ENCODE peak calls at places on chromosome 15, in eight cellular contexts. K is nephron progenitor cell, D is GM06990, Y is foreskin fibroblast, G is endodermal cell, B is fibroblast of mammary gland, A is activated B cell treated with CpG ODN at 0.5 μM for 24 hours, C is mesothelial cell of epicardium. Z is an unnamed sample.

GRCh38 chr15:93483923-93484322 is 394.9 kb upstream of the RGMA start:
- DNase-seq in K (no peak), D (no peak), Y (no peak), G (no peak), B (no peak), A (no peak), C (no peak), Z (no peak)

GRCh38 chr15:89002281-89002761 is 85.9 kb upstream of the ABHD2 start:
- DNase-seq in K (no peak), D (no peak), Y (peak), G (no peak), B (peak), A (no peak), C (no peak), Z (peak)

GRCh38 chr15:98775498-98776230 is 127.3 kb downstream of the IGF1R start:
- DNase-seq in K (no peak), D (no peak), Y (peak), G (no peak), B (no peak), A (no peak), C (no peak), Z (no peak)

GRCh38 chr15:74317820-74318375 is 49.5 kb downstream of the CYP11A1 start:
- DNase-seq in K (peak), D (no peak), Y (peak), G (no peak), B (peak), A (no peak), C (no peak), Z (no peak)

GRCh38 chr15:101024111-101024695 is 105.0 kb downstream of the LRRK1 start:
- DNase-seq in K (no peak), D (no peak), Y (peak), G (peak), B (peak), A (no peak), C (peak), Z (no peak)

GRCh38 chr15:44195151-44195740 is at the start of gene FRMD5:
- DNase-seq in K (peak), D (peak), Y (peak), G (peak), B (peak), A (peak), C (peak), Z (peak)

GRCh38 chr15:61888074-61888780 is 172.0 kb downstream of the VPS13C start:
- DNase-seq in K (no peak), D (no peak), Y (peak), G (no peak), B (no peak), A (no peak), C (no peak), Z (no peak)

GRCh38 chr15:85073556-85074194 is 92.0 kb downstream of the PDE8A start:
- DNase-seq in K (no peak), D (no peak), Y (no peak), G (no peak), B (peak), A (no peak), C (no peak), Z (peak)

GRCh38 chr15:38886315-38887163 is 321.9 kb upstream of the RASGRP1 start:
- DNase-seq in K (no peak), D (no peak), Y (peak), G (no peak), B (peak), A (no peak), C (no peak), Z (no peak)

GRCh38 chr15:57503051-57503702 is 88.5 kb upstream of the MYZAP start:
- DNase-seq in K (no peak), D (no peak), Y (no peak), G (peak), B (peak), A (no peak), C (no peak), Z (no peak)

GRCh38 chr15:39230205-39230916 is 350.5 kb upstream of the THBS1 start:
- DNase-seq in K (no peak), D (no peak), Y (peak), G (peak), B (peak), A (no peak), C (no peak), Z (no peak)

GRCh38 chr15:95872366-95872771 is 458.1 kb upstream of the NR2F2 start:
- DNase-seq in K (no peak), D (no peak), Y (peak), G (no peak), B (peak), A (no peak), C (no peak), Z (no peak)

GRCh38 chr15:41521614-41522013 is 8.0 kb upstream of the LTK start:
- DNase-seq in K (no peak), D (no peak), Y (no peak), G (no peak), B (no peak), A (no peak), C (no peak), Z (no peak)

GRCh38 chr15:70341566-70341965 is 243.8 kb upstream of the TLE3 start:
- DNase-seq in K (no peak), D (no peak), Y (no peak), G (peak), B (no peak), A (no peak), C (no peak), Z (no peak)

DNA sequence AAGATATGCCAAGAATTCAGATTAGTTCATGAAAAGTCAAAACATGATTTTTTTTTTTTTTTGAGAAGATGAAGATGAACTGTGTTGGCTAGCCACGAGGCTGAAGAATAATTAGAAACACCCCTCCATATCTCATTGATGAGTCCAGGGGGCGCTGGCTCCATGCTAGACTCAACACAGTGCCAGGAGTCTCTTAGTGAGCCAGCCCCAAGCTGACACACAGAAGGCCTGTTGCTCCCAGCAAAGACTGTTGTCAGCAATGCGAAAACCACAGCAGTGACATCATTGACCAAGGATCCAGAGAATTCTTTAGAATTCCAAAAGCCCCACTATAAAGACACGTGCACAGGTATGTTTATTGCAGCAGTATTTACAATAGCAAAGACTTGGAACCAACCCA is 185.2 kb downstream of the ANXA2 start:
- DNase-seq in K (no peak), D (no peak), Y (no peak), G (peak), B (peak), A (no peak), C (no peak), Z (no peak)
- TF ChIP-seq CTCF in K (no peak), D (no peak), Y (no peak), G (peak), B (no peak), A (no peak), C (no peak), Z (no peak)

GRCh38 chr15:90716976-90717821 is at the start of gene BLM:
- DNase-seq in K (peak), D (peak), Y (peak), G (peak), B (peak), A (peak), C (peak), Z (peak)
- TF ChIP-seq CTCF in K (peak), D (peak), Y (peak), G (peak), B (peak), A (no peak), C (no peak), Z (no peak)

GRCh38 chr15:31975446-31976229 is 54.7 kb upstream of the CHRNA7 start:
- DNase-seq in K (peak), D (no peak), Y (peak), G (peak), B (no peak), A (no peak), C (no peak), Z (no peak)
- TF ChIP-seq CTCF in K (no peak), D (no peak), Y (no peak), G (peak), B (no peak), A (no peak), C (no peak), Z (no peak)

GRCh38 chr15:24696855-24697254 is 21.3 kb downstream of the NPAP1 start:
- DNase-seq in K (no peak), D (no peak), Y (no peak), G (peak), B (no peak), A (no peak), C (no peak), Z (no peak)

DNA sequence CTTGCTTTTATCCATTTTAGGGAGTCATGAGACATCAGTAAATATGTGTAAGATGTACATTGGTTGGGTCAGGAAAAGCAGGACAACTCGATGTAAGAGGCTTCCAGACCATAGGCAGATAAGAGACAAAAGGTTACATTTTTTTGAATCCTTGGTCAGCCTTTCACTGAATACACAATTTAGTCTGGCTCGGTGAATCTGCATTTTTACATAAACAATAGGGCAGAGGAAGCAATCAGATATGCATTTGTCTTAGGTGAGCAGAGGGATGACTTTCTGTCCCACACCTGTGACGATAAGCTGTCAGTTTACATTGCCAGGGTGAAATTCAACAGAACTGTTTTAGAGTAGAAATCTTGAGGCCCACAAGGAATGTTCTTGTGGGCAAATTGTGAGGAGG is 20.6 kb downstream of the NPAP1 start:
- DNase-seq in K (no peak), D (no peak), Y (no peak), G (peak), B (no peak), A (no peak), C (no peak), Z (no peak)
- TF ChIP-seq CTCF in K (no peak), D (no peak), Y (no peak), G (no peak), B (no peak), A (no peak), C (no peak), Z (no peak)

Z was measured in GM13976.